ENCODE peak calls at places on chromosomes 13 and 19, in eight cellular contexts. F is activated B cell treated with CpG ODN at 0.5 μM for 24 hours, U is cardiac muscle cell, K is GM10248, P is H9, A is AG04449, N is psoas muscle, C is fibroblast of mammary gland. V is an unnamed sample.

GRCh38 chr19:53467503-53468262 is at the start of gene ZNF813:
- DNase-seq in C (peak), P (peak), N (peak), K (peak), F (peak), U (peak), A (peak), V (peak)

GRCh38 chr19:48122421-48122820 is 11.8 kb upstream of the PLA2G4C start:
- DNase-seq in P (peak), C (no peak), K (no peak), F (no peak), U (no peak), A (no peak), N (no peak), V (no peak)

GRCh38 chr19:29665826-29666633 is 769 bp downstream of the PLEKHF1 start:
- DNase-seq in U (peak), C (peak), N (peak), A (no peak), K (peak), F (no peak), P (peak), V (no peak)

GRCh38 chr19:4518345-4519171 is at the start of gene PLIN4:
- DNase-seq in A (no peak), C (peak), N (peak), F (no peak), U (no peak), P (peak), K (no peak), V (no peak)

GRCh38 chr19:40756502-40757110 is 5.6 kb downstream of the SNRPA start:
- DNase-seq in P (no peak), K (no peak), U (no peak), F (no peak), C (no peak), A (no peak), N (no peak), V (no peak)

GRCh38 chr13:67227131-67227983 is 2.8 kb downstream of the PCDH9 start:
- DNase-seq in P (no peak), U (no peak), A (no peak), C (no peak), N (no peak), F (no peak), K (no peak), V (no peak)

GRCh38 chr13:100395698-100396373 is 192.8 kb downstream of the GGACT start:
- DNase-seq in A (no peak), N (no peak), U (no peak), F (no peak), P (no peak), C (no peak), K (no peak), V (no peak)

GRCh38 chr13:47598340-47598911 is 402.6 kb downstream of the SUCLA2 start:
- DNase-seq in N (no peak), C (peak), K (no peak), U (no peak), F (no peak), A (no peak), P (no peak), V (no peak)

GRCh38 chr13:59706101-59706976 is 457.4 kb downstream of the DIAPH3 start:
- DNase-seq in C (no peak), F (no peak), K (no peak), P (no peak), U (no peak), N (no peak), A (no peak), V (no peak)

GRCh38 chr19:39481229-39481545 is 549 bp downstream of the TIMM50 start:
- DNase-seq in K (no peak), N (no peak), A (no peak), U (no peak), F (no peak), C (no peak), P (no peak), V (no peak)

GRCh38 chr13:76697277-76697676 is 188.9 kb downstream of the KCTD12 start:
- DNase-seq in U (no peak), N (no peak), A (no peak), P (no peak), K (no peak), F (no peak), C (no peak), V (no peak)

GRCh38 chr19:1269478-1270167 is 491 bp downstream of the CIRBP start:
- DNase-seq in P (peak), U (peak), A (no peak), F (peak), N (peak), C (peak), K (peak), V (peak)

GRCh38 chr19:9354651-9355050 is 8.2 kb upstream of the ZNF177 start:
- DNase-seq in F (no peak), P (no peak), C (no peak), U (no peak), N (no peak), K (no peak), A (no peak), V (no peak)

GRCh38 chr13:83987394-83987793 is 105.1 kb upstream of the SLITRK1 start:
- DNase-seq in U (no peak), P (no peak), A (no peak), K (no peak), F (no peak), N (no peak), C (no peak), V (no peak)

GRCh38 chr19:46355234-46355990 is 8.5 kb downstream of the PPP5C start:
- DNase-seq in F (no peak), C (no peak), N (no peak), P (no peak), U (no peak), K (peak), A (no peak), V (no peak)

GRCh38 chr19:12847159-12848139 is 9.1 kb downstream of the MAST1 start:
- DNase-seq in U (peak), P (peak), K (peak), N (peak), A (peak), F (peak), C (peak), V (peak)

GRCh38 chr19:18097217-18097992 is at the start of gene MAST3:
- DNase-seq in U (peak), P (peak), A (no peak), K (peak), F (peak), N (peak), C (peak), V (peak)

GRCh38 chr13:71320452-71320851 is 546.6 kb downstream of the DACH1 start:
- DNase-seq in K (peak), U (peak), A (no peak), N (no peak), C (peak), P (no peak), F (no peak), V (no peak)

GRCh38 chr13:28043224-28043623 is 54.7 kb upstream of the URAD start:
- DNase-seq in K (no peak), P (no peak), A (no peak), C (no peak), U (no peak), F (no peak), N (no peak), V (no peak)

GRCh38 chr19:20247016-20247683 is 80.1 kb downstream of the ZNF486 start:
- DNase-seq in K (no peak), A (no peak), N (no peak), P (peak), U (peak), F (no peak), C (peak), V (peak)

GRCh38 chr13:80362488-80362887 is 21.6 kb upstream of the SPRY2 start:
- DNase-seq in A (no peak), F (no peak), U (no peak), K (no peak), P (no peak), C (no peak), N (no peak), V (no peak)

GRCh38 chr13:77853701-77854100 is 64.9 kb downstream of the EDNRB start:
- DNase-seq in A (no peak), F (no peak), N (no peak), P (peak), U (no peak), K (no peak), C (no peak), V (no peak)

GRCh38 chr13:95438297-95438696 is 114.2 kb upstream of the CLDN10 start:
- DNase-seq in U (no peak), A (no peak), P (no peak), K (no peak), N (no peak), F (no peak), C (no peak), V (no peak)

GRCh38 chr19:19651076-19651475 is 7.6 kb upstream of the GMIP start:
- DNase-seq in U (no peak), F (no peak), K (no peak), A (no peak), P (no peak), C (no peak), N (no peak), V (no peak)

GRCh38 chr13:95298169-95298940 is 2.9 kb downstream of the ABCC4 start:
- DNase-seq in U (no peak), F (no peak), P (no peak), C (no peak), N (no peak), A (no peak), K (no peak), V (no peak)

GRCh38 chr19:15507068-15508034 is 974 bp upstream of the CYP4F22 start:
- DNase-seq in N (no peak), K (no peak), U (no peak), C (no peak), A (no peak), F (no peak), P (no peak), V (no peak)

GRCh38 chr19:10334340-10335148 is 1.2 kb upstream of the RAVER1 start:
- DNase-seq in U (peak), K (no peak), F (no peak), N (peak), P (peak), C (peak), A (peak), V (peak)

GRCh38 chr13:102197193-102197592 is 204.7 kb downstream of the FGF14 start:
- DNase-seq in F (no peak), P (peak), K (no peak), A (no peak), U (no peak), C (peak), N (no peak), V (no peak)

GRCh38 chr19:45276284-45276687 is 25.2 kb downstream of the MARK4 start:
- DNase-seq in A (no peak), P (no peak), U (peak), F (no peak), N (no peak), C (no peak), K (no peak), V (no peak)

GRCh38 chr19:56076413-56076998 is 44.6 kb downstream of the ZNF787 start:
- DNase-seq in K (peak), C (peak), F (peak), U (peak), N (no peak), A (peak), P (no peak), V (peak)

GRCh38 chr13:23087884-23088283 is 92.9 kb upstream of the SGCG start:
- DNase-seq in K (peak), N (no peak), P (peak), F (no peak), U (peak), C (peak), A (no peak), V (no peak)

GRCh38 chr13:64912141-64912540 is 2318.0 kb downstream of the PCDH9 start:
- DNase-seq in F (no peak), P (no peak), A (peak), C (peak), N (no peak), K (no peak), U (no peak), V (no peak)

GRCh38 chr19:19597809-19598306 is 20.6 kb downstream of the PBX4 start:
- DNase-seq in F (no peak), N (no peak), K (peak), A (no peak), U (no peak), C (no peak), P (no peak), V (no peak)

GRCh38 chr19:6754136-6754535 is 13.1 kb downstream of the SH2D3A start:
- DNase-seq in K (no peak), P (no peak), A (no peak), C (no peak), N (no peak), U (no peak), F (no peak), V (no peak)

GRCh38 chr13:98873377-98874028 is 104.4 kb downstream of the DOCK9 start:
- DNase-seq in F (no peak), A (no peak), N (no peak), K (no peak), P (no peak), C (no peak), U (no peak), V (no peak)

GRCh38 chr13:98871727-98872126 is 106.1 kb downstream of the DOCK9 start:
- DNase-seq in A (no peak), F (no peak), U (no peak), N (no peak), C (no peak), P (no peak), K (no peak), V (no peak)

GRCh38 chr13:98868932-98869331 is 108.9 kb downstream of the DOCK9 start:
- DNase-seq in A (no peak), C (no peak), K (no peak), N (no peak), F (no peak), P (no peak), U (no peak), V (no peak)

GRCh38 chr13:98866882-98867281 is 111.0 kb downstream of the DOCK9 start:
- DNase-seq in C (no peak), K (no peak), U (no peak), P (no peak), N (no peak), A (no peak), F (no peak), V (no peak)

GRCh38 chr13:98869408-98870090 is 108.3 kb downstream of the DOCK9 start:
- DNase-seq in N (no peak), K (no peak), A (no peak), C (peak), F (no peak), U (no peak), P (no peak), V (no peak)
- TF ChIP-seq CTCF in N (no peak), K (peak), A (no peak), C (peak), F (no peak), U (no peak), P (peak), V (peak)

GRCh38 chr13:109743706-109744453 is 42.5 kb downstream of the IRS2 start:
- DNase-seq in P (peak), F (no peak), A (no peak), C (peak), U (peak), N (no peak), K (no peak), V (no peak)
- TF ChIP-seq CTCF in P (no peak), F (no peak), A (no peak), C (no peak), U (peak), N (no peak), K (no peak), V (no peak)

DNA sequence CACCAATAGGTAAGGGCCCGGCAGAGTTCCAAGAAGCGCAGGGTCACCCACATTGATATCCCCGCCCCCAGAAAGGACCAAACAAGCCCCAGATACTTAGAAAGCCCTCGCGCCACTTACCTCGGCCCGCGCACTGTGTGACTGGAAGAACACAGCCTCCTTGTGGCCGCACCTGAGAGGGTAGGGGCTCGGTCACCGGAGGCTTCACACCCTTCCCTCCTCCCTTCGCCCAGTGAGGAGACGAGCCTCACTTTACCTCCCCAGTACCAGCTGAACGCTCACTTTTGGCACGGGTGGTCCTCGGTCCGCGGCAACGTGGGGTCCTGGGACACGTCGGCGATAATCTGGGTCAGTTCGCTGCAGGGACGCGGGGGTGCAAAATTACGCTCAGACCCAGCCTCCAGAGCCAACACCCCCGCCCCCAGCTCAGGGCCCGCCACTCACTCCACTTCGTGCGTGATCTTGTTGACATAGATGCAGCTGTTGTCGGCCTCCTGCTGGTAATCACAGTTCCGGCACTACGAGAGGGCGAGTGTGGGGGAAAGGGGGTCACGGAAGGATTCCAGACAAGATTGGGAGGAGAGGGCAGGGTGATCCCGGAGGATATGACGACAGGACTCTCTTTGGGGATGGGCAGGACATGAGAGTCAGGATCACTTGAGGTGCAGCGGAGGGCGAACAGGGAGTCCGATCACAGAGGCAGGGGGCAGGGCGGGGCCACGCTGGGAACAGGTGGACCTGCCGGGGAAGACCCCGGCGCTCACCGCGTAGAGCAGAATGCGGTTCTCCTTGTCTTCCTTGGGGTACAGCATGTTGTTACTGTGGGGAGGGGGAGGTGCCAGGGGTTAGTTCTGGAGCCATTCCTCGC is 546 bp downstream of the POLR2I start:
- DNase-seq in P (peak), C (peak), F (no peak), U (peak), N (peak), A (no peak), K (no peak), V (peak)
- TF ChIP-seq CTCF in P (peak), C (peak), F (no peak), U (no peak), N (no peak), A (peak), K (peak), V (peak)

GRCh38 chr13:45464687-45465453 is at the start of gene COG3:
- DNase-seq in A (peak), F (peak), N (peak), P (peak), C (peak), K (peak), U (peak), V (peak)

GRCh38 chr13:45468676-45469075 is 3.9 kb downstream of the COG3 start:
- DNase-seq in U (no peak), K (no peak), F (no peak), N (no peak), P (no peak), C (no peak), A (no peak), V (no peak)

GRCh38 chr13:45466359-45466758 is 1.6 kb downstream of the COG3 start:
- DNase-seq in A (no peak), U (no peak), C (no peak), K (no peak), N (no peak), P (no peak), F (no peak), V (no peak)

DNA sequence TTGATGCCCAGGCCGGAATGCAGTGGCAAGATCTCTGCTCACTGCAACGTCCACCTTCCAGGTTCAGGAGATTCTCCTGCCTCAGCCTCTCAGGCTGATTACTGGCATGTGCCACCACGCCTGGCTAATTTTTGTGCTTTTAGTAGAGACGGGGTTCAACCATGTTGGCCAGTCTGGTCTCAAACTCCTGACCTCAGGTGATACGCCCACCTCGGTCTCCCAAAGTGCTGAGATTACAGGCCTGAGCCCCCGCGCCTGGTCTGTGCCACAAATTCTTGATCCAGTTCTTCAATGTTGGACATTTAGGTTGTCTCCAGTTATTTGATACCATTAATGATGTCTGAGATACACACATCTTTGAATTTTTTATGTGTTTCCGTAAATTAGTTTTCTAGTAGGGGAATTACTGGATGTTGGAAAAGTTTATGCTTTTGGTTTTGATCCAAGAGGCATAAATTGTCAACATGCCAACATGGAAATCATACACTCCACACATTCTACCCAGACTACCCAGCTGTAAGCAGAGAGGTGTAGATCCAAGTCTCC is 525 bp upstream of the COG3 start:
- DNase-seq in A (no peak), N (no peak), P (no peak), F (no peak), C (no peak), K (no peak), U (no peak), V (no peak)
- TF ChIP-seq CTCF in A (no peak), N (no peak), P (no peak), F (no peak), C (no peak), K (no peak), U (no peak), V (no peak)

DNA sequence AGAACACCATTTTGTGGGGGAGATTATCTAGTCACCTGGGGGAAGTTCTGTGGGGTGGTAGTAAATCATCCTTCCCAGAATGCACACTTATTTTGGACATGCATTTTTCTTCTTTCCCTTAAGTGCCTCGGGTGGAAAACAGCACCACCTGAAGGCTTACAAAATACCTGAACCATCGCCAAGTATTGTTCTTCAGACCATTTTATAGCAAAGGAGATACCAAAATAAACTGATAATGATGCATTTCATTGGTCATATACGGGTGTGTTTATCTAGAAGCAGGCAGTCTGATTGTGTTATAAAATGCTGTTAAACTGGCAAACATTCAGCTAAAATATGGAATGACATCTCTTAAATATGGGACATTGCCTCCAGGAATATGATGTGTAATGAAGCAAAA is 1034.7 kb downstream of the SLITRK1 start:
- DNase-seq in K (no peak), A (no peak), U (no peak), P (no peak), F (no peak), C (peak), N (no peak), V (no peak)
- TF ChIP-seq CTCF in K (no peak), A (no peak), U (no peak), P (peak), F (no peak), C (no peak), N (no peak), V (peak)

DNA sequence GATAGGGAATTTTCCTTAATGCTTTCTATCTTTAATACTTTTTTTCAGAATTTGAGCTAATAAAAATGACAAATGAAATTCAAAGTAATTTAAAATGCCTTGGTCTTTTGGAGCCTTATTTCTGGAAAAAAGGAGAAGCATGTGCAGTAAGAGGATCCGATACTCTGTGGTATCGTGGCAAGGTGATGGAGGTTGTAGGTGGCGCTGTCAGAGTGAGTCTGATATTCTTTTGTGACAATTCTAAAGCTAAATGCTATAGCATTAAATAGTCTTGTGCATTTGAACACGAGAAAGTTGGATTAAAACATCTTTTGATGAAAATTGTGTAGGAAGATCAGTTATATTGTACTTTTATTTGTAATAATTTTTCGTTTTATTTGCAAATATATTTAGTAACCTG is 95.0 kb downstream of the RNF17 start:
- DNase-seq in C (no peak), P (no peak), N (no peak), K (no peak), A (no peak), F (no peak), U (no peak), V (no peak)
- TF ChIP-seq CTCF in C (no peak), P (no peak), N (no peak), K (no peak), A (no peak), F (no peak), U (no peak), V (no peak)